ENCODE peak calls at places on chromosomes 2 and 18, in four cellular contexts. V is suprapubic skin, A is RCC 7860, Z is transverse colon. U is an unnamed sample.

GRCh38 chr18:33115476-33115875 is 325.0 kb downstream of the CCDC178 start:
- DNase-seq in V (no peak), A (no peak), Z (no peak), U (no peak)

GRCh38 chr2:152046940-152047339 is 51.9 kb downstream of the CACNB4 start:
- DNase-seq in V (no peak), A (no peak), Z (no peak), U (no peak)

GRCh38 chr2:121664086-121664485 is 14.8 kb upstream of the CLASP1 start:
- DNase-seq in A (peak), V (no peak), Z (no peak), U (no peak)

GRCh38 chr2:27217173-27218121 is at the start of gene CAD:
- DNase-seq in V (peak), A (peak), Z (peak), U (peak)

GRCh38 chr2:72770879-72771461 is 54.9 kb downstream of the EXOC6B start:
- DNase-seq in V (no peak), Z (peak), A (peak), U (peak)

GRCh38 chr18:74114206-74114605 is 33.4 kb downstream of the FBXO15 start:
- DNase-seq in A (no peak), Z (no peak), V (no peak), U (no peak)

GRCh38 chr18:24397131-24397693 is 412 bp downstream of the OSBPL1A start:
- DNase-seq in V (peak), A (no peak), Z (peak), U (peak)

GRCh38 chr2:23386422-23387220 is 1.6 kb downstream of the KLHL29 start:
- DNase-seq in V (no peak), Z (peak), A (no peak), U (no peak)

GRCh38 chr2:60553992-60554648 is 666 bp upstream of the BCL11A start:
- DNase-seq in Z (peak), A (no peak), V (no peak), U (no peak)

GRCh38 chr2:26001743-26002341 is 19.5 kb upstream of the KIF3C start:
- DNase-seq in Z (peak), V (no peak), A (no peak), U (no peak)

U was measured in kidney glomerular epithelial cell.